ENCODE peak calls at places on chromosomes 12 and 14, in five cellular contexts. U is HEK293T, W is NT2/D1, H is GM12878, V is H1. M is an unnamed sample.

GRCh38 chr12:68508536-68509050 is 102.1 kb upstream of the RAP1B start:
- DNase-seq in U (no peak), W (no peak), H (no peak), V (no peak), M (no peak)

GRCh38 chr12:54680374-54680773 is 32.2 kb upstream of the DCD start:
- DNase-seq in U (peak; percentile 74), W (peak; percentile 77), H (no peak), V (peak; percentile 90), M (peak; percentile 19)

GRCh38 chr14:72515779-72516770 is 377.8 kb downstream of the DPF3 start:
- DNase-seq in U (no peak), W (no peak), H (no peak), V (no peak), M (no peak)

GRCh38 chr12:47705239-47705570 is 625 bp downstream of the RPAP3 start:
- DNase-seq in U (no peak), W (no peak), H (no peak), V (no peak), M (no peak)

GRCh38 chr14:58871972-58872530 is 234.3 kb downstream of the DACT1 start:
- DNase-seq in U (no peak), W (no peak), H (no peak), V (no peak), M (no peak)

GRCh38 chr12:59736786-59737185 is 141.0 kb downstream of the SLC16A7 start:
- DNase-seq in U (no peak), W (peak; percentile 16), H (no peak), V (no peak), M (no peak)

GRCh38 chr12:5172886-5173285 is 129.2 kb downstream of the KCNA5 start:
- DNase-seq in U (no peak), W (no peak), H (no peak), V (no peak), M (no peak)

GRCh38 chr12:121120323-121120722 is 12.4 kb upstream of the P2RX7 start:
- DNase-seq in U (no peak), W (no peak), H (no peak), V (no peak), M (no peak)

GRCh38 chr14:85934886-85935254 is 404.9 kb downstream of the FLRT2 start:
- DNase-seq in U (no peak), W (no peak), H (peak; percentile 8), V (no peak), M (no peak)

GRCh38 chr14:51401756-51402155 is 161.7 kb downstream of the TMX1 start:
- DNase-seq in U (no peak), W (no peak), H (no peak), V (no peak), M (no peak)

GRCh38 chr14:54440870-54441868 is at the start of gene CNIH1:
- DNase-seq in U (peak; percentile 96), W (peak; percentile 77), H (peak; percentile 63), V (peak; percentile 100), M (peak; percentile 84)

GRCh38 chr14:52922656-52923055 is 28.2 kb downstream of the FERMT2 start:
- DNase-seq in U (no peak), W (no peak), H (no peak), V (no peak), M (no peak)

GRCh38 chr12:92753976-92754885 is 51.4 kb downstream of the PLEKHG7 start:
- DNase-seq in U (no peak), W (no peak), H (no peak), V (no peak), M (no peak)

GRCh38 chr12:16435875-16436554 is 88.6 kb downstream of the MGST1 start:
- DNase-seq in U (no peak), W (no peak), H (no peak), V (no peak), M (no peak)

GRCh38 chr14:100605706-100606686 is 18.8 kb upstream of the BEGAIN start:
- DNase-seq in U (no peak), W (no peak), H (no peak), V (no peak), M (no peak)

GRCh38 chr14:96349286-96350075 is 13.7 kb downstream of the ATG2B start:
- DNase-seq in U (no peak), W (peak; percentile 36), H (no peak), V (no peak), M (no peak)

GRCh38 chr12:68893201-68893600 is 39.8 kb downstream of the CPM start:
- DNase-seq in U (no peak), W (no peak), H (no peak), V (no peak), M (no peak)

GRCh38 chr12:67515679-67516363 is 132.7 kb upstream of the DYRK2 start:
- DNase-seq in U (no peak), W (no peak), H (peak; percentile 51), V (no peak), M (no peak)

GRCh38 chr12:107605293-107605692 is 80.3 kb upstream of the PWP1 start:
- DNase-seq in U (no peak), W (no peak), H (no peak), V (no peak), M (no peak)

GRCh38 chr14:22448905-22449611 is 140.0 kb downstream of the DAD1 start:
- DNase-seq in U (no peak), W (no peak), H (no peak), V (no peak), M (no peak)

GRCh38 chr12:49804821-49805220 is 23.4 kb downstream of the NCKAP5L start:
- DNase-seq in U (no peak), W (no peak), H (no peak), V (no peak), M (no peak)

GRCh38 chr14:91309756-91310280 is 65.3 kb upstream of the GPR68 start:
- DNase-seq in U (no peak), W (no peak), H (no peak), V (no peak), M (no peak)

GRCh38 chr14:91313154-91313850 is 68.8 kb upstream of the GPR68 start:
- DNase-seq in U (no peak), W (no peak), H (no peak), V (no peak), M (no peak)

GRCh38 chr14:91310620-91311283 is 66.2 kb upstream of the GPR68 start:
- DNase-seq in U (no peak), W (no peak), H (no peak), V (no peak), M (no peak)

GRCh38 chr14:91313852-91314251 is 69.3 kb upstream of the GPR68 start:
- DNase-seq in U (no peak), W (no peak), H (no peak), V (no peak), M (no peak)

DNA sequence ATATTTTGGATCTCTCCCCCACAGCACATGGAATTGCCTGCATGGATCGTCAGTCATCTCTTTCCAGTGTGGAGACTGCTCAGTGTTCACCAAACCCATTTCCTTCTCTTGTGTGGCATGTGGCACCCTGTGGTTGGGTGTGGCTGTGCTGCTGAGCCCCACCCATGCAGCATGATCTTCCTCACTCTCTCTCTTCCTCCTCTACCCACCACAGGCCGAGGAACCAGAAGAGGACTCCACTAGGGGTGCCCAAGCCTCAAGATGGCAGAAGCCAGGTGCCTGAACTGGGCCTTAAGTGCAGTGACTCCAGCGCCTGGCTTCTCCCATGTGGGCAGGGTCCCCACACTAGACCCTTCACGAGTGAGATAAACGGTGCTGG is 66.8 kb upstream of the GPR68 start:
- DNase-seq in U (no peak), W (no peak), H (no peak), V (no peak), M (no peak)
- TF ChIP-seq SUZ12 in U (no peak), W (no peak), H (no peak), V (no peak), M (no peak)

GRCh38 chr12:99619389-99620158 is 28.0 kb upstream of the GARIN6 start:
- DNase-seq in U (peak; percentile 30), W (peak; percentile 43), H (no peak), V (peak; percentile 56), M (peak; percentile 14)

GRCh38 chr12:99620159-99620479 is 27.4 kb upstream of the GARIN6 start:
- DNase-seq in U (no peak), W (no peak), H (no peak), V (no peak), M (no peak)

DNA sequence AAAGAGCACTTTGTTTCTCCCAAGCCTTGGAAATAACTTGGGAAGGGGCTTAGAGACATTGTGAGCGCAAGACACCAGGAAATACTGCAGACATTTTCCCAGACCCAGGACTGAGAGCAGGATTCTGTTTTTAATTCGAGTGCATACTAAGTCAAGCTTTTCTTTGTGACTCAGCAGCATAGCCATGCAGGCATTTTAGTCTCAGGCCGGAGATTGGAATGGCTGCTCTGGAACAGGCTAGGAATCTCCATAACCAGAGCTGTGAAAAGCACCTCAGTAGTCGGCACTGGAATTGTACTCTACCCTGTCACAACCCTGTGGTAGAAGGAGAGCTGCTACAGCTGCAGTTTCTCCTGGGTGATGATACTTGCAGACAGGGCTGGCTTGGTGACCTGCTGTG is 28.9 kb upstream of the GARIN6 start:
- DNase-seq in U (no peak), W (peak; percentile 35), H (no peak), V (no peak), M (no peak)
- TF ChIP-seq SUZ12 in U (no peak), W (no peak), H (no peak), V (no peak), M (no peak)

DNA sequence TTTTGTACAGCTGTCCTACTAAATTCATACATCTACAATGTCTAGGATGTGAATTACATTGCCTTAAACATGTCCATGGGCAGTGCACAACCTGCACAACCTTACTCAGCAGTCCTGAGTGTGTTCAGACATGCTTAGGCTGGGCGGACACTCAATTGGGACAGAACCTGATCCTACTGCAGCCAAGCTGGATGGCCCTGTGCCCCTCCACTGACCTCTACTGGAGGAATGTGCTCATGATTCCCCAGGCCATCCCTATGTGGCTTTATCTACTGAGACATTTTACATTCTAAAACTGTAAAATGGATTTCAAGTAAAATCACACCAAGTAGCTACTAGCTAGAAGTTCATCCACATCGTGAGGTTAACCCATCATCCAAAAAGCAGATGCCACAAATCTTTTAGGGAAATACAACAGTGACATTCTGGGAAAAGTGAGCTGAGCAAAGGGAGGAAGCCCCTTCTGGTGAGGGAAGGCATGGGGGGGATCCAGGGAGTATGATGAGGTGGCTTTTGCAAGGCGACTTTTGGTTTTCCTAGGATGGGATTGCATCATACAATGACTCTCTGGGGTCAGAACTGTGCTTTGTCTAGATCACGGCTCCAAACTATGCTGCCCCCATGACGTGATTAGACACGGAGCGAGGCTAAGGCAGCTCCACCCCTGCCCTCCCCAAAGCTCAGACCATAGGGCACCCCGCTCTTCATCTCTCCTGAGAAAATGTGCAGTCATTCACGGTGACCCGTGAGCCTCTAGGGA is 911.7 kb upstream of the TMEM132C start:
- DNase-seq in U (peak; percentile 18), W (no peak), H (no peak), V (peak; percentile 53), M (no peak)
- TF ChIP-seq SUZ12 in U (no peak), W (no peak), H (no peak), V (no peak), M (no peak)

DNA sequence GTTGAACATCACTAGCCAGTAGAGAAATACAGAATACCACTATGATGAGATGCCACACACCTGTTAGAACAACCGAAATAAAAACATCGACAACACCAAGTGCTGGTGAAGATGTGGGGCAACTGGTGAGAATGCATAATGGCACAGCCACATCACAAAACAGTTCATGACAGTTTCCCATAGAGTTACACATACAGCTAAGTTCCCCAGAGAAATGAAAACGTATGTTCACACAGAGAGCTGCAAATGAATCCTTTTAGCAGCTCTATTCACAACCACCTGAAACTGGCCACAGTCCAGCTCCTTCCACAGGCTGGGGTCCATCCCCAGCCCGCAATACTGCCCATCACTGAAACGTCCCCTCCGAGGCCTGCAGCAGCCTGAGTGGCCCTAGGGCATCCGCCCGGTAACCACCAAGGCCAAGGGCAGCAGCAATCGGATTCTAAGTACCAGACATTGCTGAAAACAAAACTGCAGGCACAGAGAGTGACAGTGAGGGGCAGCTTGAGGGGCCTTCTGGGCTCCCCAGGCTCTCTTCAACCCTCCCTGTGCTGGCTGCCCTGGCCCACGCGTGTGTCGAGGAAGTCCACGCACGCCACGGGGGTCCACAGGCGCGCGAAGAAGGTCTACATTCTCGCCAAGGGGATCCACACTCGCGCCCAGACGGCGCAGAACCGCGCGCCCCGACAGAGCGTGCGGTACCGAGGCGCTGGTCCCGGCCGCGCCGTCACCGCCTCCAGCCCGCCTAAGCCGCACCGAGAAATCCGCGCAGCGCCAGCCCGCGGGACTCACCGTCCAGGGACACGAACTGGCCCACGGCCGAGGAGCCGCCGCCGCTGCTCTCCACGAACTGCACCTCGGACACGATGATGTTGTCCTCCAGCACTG is 903 bp downstream of the BRF1 start:
- DNase-seq in U (no peak), W (no peak), H (no peak), V (no peak), M (no peak)
- TF ChIP-seq SUZ12 in U (no peak), W (no peak), H (no peak), V (no peak), M (no peak)

M was measured in HepG2.